ENCODE peak calls at places on chromosomes 11 and 22, in four cellular contexts. Z is left ventricle myocardium inferior; A is effector memory CD4-positive, alpha-beta T cell; D is colonic mucosa. R is an unnamed sample.
A peak's percentile ranks its signal among the peaks of the same experiment; 100 is the strongest.

GRCh38 chr11:1131033-1131911 is 26.5 kb upstream of the MUC5AC start:
- DNase-seq in Z (no peak), A (no peak), D (no peak), R (no peak)

GRCh38 chr11:37449146-37449545 is 851.1 kb upstream of the RAG2 start:
- DNase-seq in Z (no peak), A (no peak), D (no peak), R (no peak)

GRCh38 chr11:75673977-75674582 is 5.2 kb upstream of the MAP6 start:
- DNase-seq in Z (no peak), A (no peak), D (no peak), R (no peak)

GRCh38 chr11:9405721-9406120 is 21.3 kb downstream of the IPO7 start:
- DNase-seq in Z (no peak), A (no peak), D (no peak), R (no peak)

GRCh38 chr11:3703383-3703782 is 32.2 kb upstream of the CHRNA10 start:
- DNase-seq in Z (no peak), A (no peak), D (no peak), R (no peak)

GRCh38 chr11:69666261-69666660 is 8.9 kb downstream of the LTO1 start:
- DNase-seq in Z (no peak), A (no peak), D (no peak), R (no peak)

GRCh38 chr22:49699476-49699875 is 128.2 kb downstream of the BRD1 start:
- DNase-seq in Z (no peak), A (no peak), D (no peak), R (no peak)

GRCh38 chr11:120058931-120059330 is 79.0 kb downstream of the TRIM29 start:
- DNase-seq in Z (no peak), A (no peak), D (no peak), R (no peak)

GRCh38 chr11:113875414-113876073 is at the start of gene USP28:
- DNase-seq in Z (peak; percentile 98), A (peak; percentile 63), D (peak; percentile 97), R (peak; percentile 71)

GRCh38 chr11:1150769-1151365 is 6.9 kb upstream of the MUC5AC start:
- DNase-seq in Z (peak; percentile 8), A (no peak), D (peak; percentile 52), R (no peak)

GRCh38 chr11:82521427-82521826 is 212.2 kb downstream of the FAM181B start:
- DNase-seq in Z (no peak), A (no peak), D (no peak), R (no peak)

GRCh38 chr11:119417726-119418540 is 5.0 kb downstream of the THY1 start:
- DNase-seq in Z (no peak), A (no peak), D (no peak), R (no peak)

GRCh38 chr11:27635567-27636037 is 64.7 kb downstream of the BDNF start:
- DNase-seq in Z (no peak), A (no peak), D (no peak), R (no peak)

GRCh38 chr11:75319035-75319877 is 32.2 kb downstream of the ARRB1 start:
- DNase-seq in Z (no peak), A (no peak), D (peak; percentile 85), R (no peak)

GRCh38 chr22:20520093-20520511 is 12.7 kb downstream of the MED15 start:
- DNase-seq in Z (no peak), A (no peak), D (no peak), R (no peak)

GRCh38 chr11:126918556-126918955 is 82.0 kb downstream of the KIRREL3 start:
- DNase-seq in Z (no peak), A (no peak), D (no peak), R (no peak)

GRCh38 chr22:18109410-18110193 is 1.0 kb upstream of the TUBA8 start:
- DNase-seq in Z (no peak), A (no peak), D (no peak), R (no peak)

GRCh38 chr11:59761985-59762384 is 6.8 kb downstream of the STX3 start:
- DNase-seq in Z (no peak), A (no peak), D (no peak), R (no peak)

GRCh38 chr11:61120865-61121831 is 18.9 kb downstream of the CD5 start:
- DNase-seq in Z (peak; percentile 59), A (peak; percentile 44), D (peak; percentile 50), R (peak; percentile 78)

GRCh38 chr11:126949066-126949945 is 51.3 kb downstream of the KIRREL3 start:
- DNase-seq in Z (no peak), A (no peak), D (no peak), R (no peak)

GRCh38 chr11:17494019-17494418 is 17.4 kb upstream of the ABCC8 start:
- DNase-seq in Z (no peak), A (no peak), D (no peak), R (no peak)

GRCh38 chr11:26331911-26332571 is at the start of gene ANO3:
- DNase-seq in Z (peak; percentile 25), A (no peak), D (peak; percentile 31), R (no peak)

GRCh38 chr11:60954421-60954820 is 2.4 kb upstream of the SLC15A3 start:
- DNase-seq in Z (no peak), A (no peak), D (no peak), R (no peak)

GRCh38 chr11:67700548-67701262 is 26.3 kb upstream of the ALDH3B2 start:
- DNase-seq in Z (no peak), A (no peak), D (no peak), R (no peak)

GRCh38 chr22:30574095-30574981 is at the start of gene GAL3ST1:
- DNase-seq in Z (no peak), A (no peak), D (peak; percentile 80), R (no peak)

GRCh38 chr11:214083-214482 is 6.6 kb downstream of the RIC8A start:
- DNase-seq in Z (no peak), A (no peak), D (no peak), R (no peak)

GRCh38 chr11:10659339-10660216 is 34.0 kb downstream of the IRAG1 start:
- DNase-seq in Z (no peak), A (no peak), D (no peak), R (no peak)

GRCh38 chr22:42682113-42682851 is 33.1 kb upstream of the CYB5R3 start:
- DNase-seq in Z (no peak), A (no peak), D (no peak), R (no peak)

GRCh38 chr22:20918663-20919220 is 1.5 kb downstream of the CRKL start:
- DNase-seq in Z (no peak), A (no peak), D (peak; percentile 27), R (no peak)

GRCh38 chr11:6249822-6250555 is 9.6 kb upstream of the CCKBR start:
- DNase-seq in Z (peak; percentile 69), A (no peak), D (peak; percentile 57), R (no peak)

GRCh38 chr11:19437760-19438159 is 197.0 kb upstream of the E2F8 start:
- DNase-seq in Z (no peak), A (no peak), D (no peak), R (no peak)

GRCh38 chr11:134761926-134762247 is 349.8 kb upstream of the B3GAT1 start:
- DNase-seq in Z (no peak), A (no peak), D (no peak), R (no peak)
- H3K4me1 ChIP-seq in Z (no peaks in the 10 kb centered on the region), A (no peaks in the 10 kb centered on the region), D (no peaks in the 10 kb centered on the region), R (no peaks in the 10 kb centered on the region)

DNA sequence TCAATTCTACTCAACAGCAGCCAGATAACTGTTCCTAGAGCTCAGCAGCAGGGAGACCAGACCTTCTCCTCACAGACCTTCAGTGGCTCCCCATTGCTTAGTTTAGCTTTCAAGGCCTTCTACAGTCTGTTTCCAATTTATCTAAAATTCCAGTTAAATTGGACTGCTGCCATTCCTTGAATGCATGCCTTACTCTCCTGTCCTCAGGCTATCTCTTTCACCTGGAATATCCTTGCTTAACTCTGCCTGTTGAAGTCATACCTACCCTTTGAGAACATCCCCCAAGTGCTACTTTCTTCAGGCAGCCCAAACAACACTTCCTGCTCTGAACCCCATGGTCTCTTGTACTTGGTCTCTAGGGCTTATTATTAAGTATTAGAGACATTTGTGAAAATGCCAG is 120.7 kb upstream of the TENM4 start:
- DNase-seq in Z (no peak), A (no peak), D (no peak), R (no peak)
- H3K4me3 ChIP-seq in Z (no peak overlapping the region), A (no peak overlapping the region), D (no peak overlapping the region), R (no peak overlapping the region)

GRCh38 chr11:117090111-117090706 is 8.0 kb downstream of the SIK3 start:
- DNase-seq in Z (no peak), A (no peak), D (no peak), R (no peak)

GRCh38 chr11:117091753-117092477 is 6.3 kb downstream of the SIK3 start:
- DNase-seq in Z (no peak), A (no peak), D (no peak), R (no peak)

GRCh38 chr11:117095301-117096139 is 2.7 kb downstream of the SIK3 start:
- DNase-seq in Z (no peak), A (no peak), D (no peak), R (peak; percentile 45)

GRCh38 chr11:117094776-117095175 is 3.5 kb downstream of the SIK3 start:
- DNase-seq in Z (no peak), A (no peak), D (no peak), R (no peak)

GRCh38 chr11:117092951-117093590 is 5.2 kb downstream of the SIK3 start:
- DNase-seq in Z (no peak), A (no peak), D (no peak), R (no peak)
- H3K4me1 ChIP-seq in Z (peaks cover 54% of the 10 kb centered on the region), A (peaks cover 28% of the 10 kb centered on the region), D (peaks cover 17% of the 10 kb centered on the region), R (peaks cover 75% of the 10 kb centered on the region)

DNA sequence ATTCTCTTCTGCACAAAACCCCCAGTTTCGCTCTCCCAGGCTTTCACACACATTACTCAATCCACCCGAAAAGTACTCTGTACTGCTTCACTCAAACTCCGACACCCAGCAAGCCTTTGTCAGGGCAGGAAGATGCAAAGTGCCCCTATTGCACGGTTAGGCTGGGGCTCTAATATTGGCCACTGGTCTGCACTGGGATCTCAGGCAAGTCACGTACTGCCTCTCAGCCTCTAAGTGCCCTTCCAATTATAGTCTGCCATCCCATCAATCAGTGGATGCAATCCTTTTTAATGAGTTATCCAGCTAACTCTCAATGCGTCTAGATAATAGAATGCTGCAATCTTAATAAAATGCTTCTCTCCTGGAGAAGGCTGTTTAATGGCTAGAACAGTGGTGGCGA is 37.1 kb downstream of the CLMP start:
- DNase-seq in Z (no peak), A (no peak), D (no peak), R (no peak)
- H3K4me3 ChIP-seq in Z (no peak overlapping the region), A (no peak overlapping the region), D (no peak overlapping the region), R (no peak overlapping the region)

DNA sequence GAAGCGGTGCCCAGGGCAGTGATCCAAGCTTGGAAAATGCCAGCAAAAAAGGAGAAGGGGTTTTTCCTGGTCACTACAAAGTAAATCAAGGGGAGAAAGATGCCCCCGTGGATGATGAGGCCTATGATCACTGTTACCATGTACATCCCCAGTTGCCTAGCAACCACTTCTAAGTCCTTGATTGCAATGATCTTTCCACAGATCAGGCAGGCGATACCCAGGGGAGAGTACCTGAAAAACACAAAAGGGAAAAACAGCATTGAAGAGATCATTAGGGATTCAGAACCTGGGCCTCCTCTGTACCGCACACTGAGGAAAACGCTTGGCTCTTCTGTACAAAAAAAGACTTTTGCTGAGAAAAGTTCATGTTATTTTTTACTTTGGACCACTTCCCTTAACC is 127.1 kb downstream of the SLC1A2 start:
- DNase-seq in Z (no peak), A (no peak), D (no peak), R (no peak)
- H3K4me1 ChIP-seq in Z (no peaks in the 10 kb centered on the region), A (no peaks in the 10 kb centered on the region), D (no peaks in the 10 kb centered on the region), R (peaks cover 8% of the 10 kb centered on the region)

GRCh38 chr11:128548655-128549255 is 38.6 kb downstream of the ETS1 start:
- DNase-seq in Z (peak; percentile 78), A (no peak), D (peak; percentile 62), R (peak; percentile 28)
- H3K4me3 ChIP-seq in Z (peak overlapping the region; percentile 69), A (peak overlapping the region; percentile 66), D (peak overlapping the region; percentile 22), R (peak overlapping the region; percentile 63)

GRCh38 chr22:39419911-39420310 is 20.3 kb downstream of the TAB1 start:
- DNase-seq in Z (no peak), A (no peak), D (no peak), R (no peak)
- H3K4me1 ChIP-seq in Z (peaks cover 20% of the 10 kb centered on the region), A (no peaks in the 10 kb centered on the region), D (no peaks in the 10 kb centered on the region), R (no peaks in the 10 kb centered on the region)

GRCh38 chr11:134069426-134069921 is 602 bp downstream of the JAM3 start:
- DNase-seq in Z (no peak), A (no peak), D (no peak), R (no peak)
- H3K4me3 ChIP-seq in Z (peak overlapping the region; percentile 81), A (peak overlapping the region; percentile 61), D (peak overlapping the region; percentile 49), R (no peak overlapping the region)

R was measured in CD4-positive, alpha-beta memory T cell.